ENCODE peak calls at places on chromosomes 7 and 10, in six cellular contexts. P is ELR; A is stimulated activated CD4-positive, alpha-beta T cell treated with anti-CD3 and anti-CD28 coated beads, TNF-alpha, amount 100 ng/mL, for 4 hours; B is endothelial cell of umbilical vein; Q is occipital lobe; L is CMK. Y is an unnamed sample.
A peak's percentile ranks its signal among the peaks of the same experiment; 100 is the strongest.

GRCh38 chr7:107103369-107103768 is 58.9 kb downstream of the PRKAR2B start:
- DNase-seq in A (no peak), L (peak; percentile 63), Q (no peak), P (peak; percentile 94), B (peak; percentile 65), Y (no peak)

GRCh38 chr10:98261436-98262277 is 6.3 kb downstream of the LOXL4 start:
- DNase-seq in P (no peak), Q (no peak), L (no peak), B (no peak), A (no peak), Y (no peak)

GRCh38 chr7:69450436-69450835 is 147.8 kb upstream of the AUTS2 start:
- DNase-seq in A (no peak), B (no peak), L (no peak), Q (no peak), P (no peak), Y (no peak)

GRCh38 chr7:95609277-95609971 is 13.1 kb upstream of the PDK4 start:
- DNase-seq in L (no peak), A (no peak), P (peak; percentile 44), Q (no peak), B (peak; percentile 91), Y (no peak)

GRCh38 chr10:88616250-88616977 is 29.9 kb downstream of the LIPJ start:
- DNase-seq in Q (no peak), P (no peak), A (no peak), B (no peak), L (no peak), Y (no peak)

GRCh38 chr10:78342787-78343186 is 309.1 kb downstream of the RPS24 start:
- DNase-seq in P (no peak), Q (no peak), A (no peak), B (no peak), L (no peak), Y (no peak)

GRCh38 chr7:84455788-84456187 is 261.2 kb upstream of the SEMA3A start:
- DNase-seq in A (no peak), Q (no peak), L (no peak), B (peak; percentile 55), P (peak; percentile 28), Y (no peak)

GRCh38 chr7:93980744-93981479 is 23.2 kb downstream of the BET1 start:
- DNase-seq in P (no peak), A (no peak), B (peak; percentile 26), L (no peak), Q (no peak), Y (no peak)

GRCh38 chr10:29617880-29618340 is 16.9 kb downstream of the SVIL start:
- DNase-seq in B (no peak), Q (no peak), A (no peak), P (no peak), L (no peak), Y (no peak)

GRCh38 chr7:144397086-144397485 is 6.4 kb downstream of the NOBOX start:
- DNase-seq in P (no peak), Q (no peak), A (no peak), B (no peak), L (no peak), Y (peak; percentile 17)

GRCh38 chr10:109895095-109895818 is 28.1 kb downstream of the XPNPEP1 start:
- DNase-seq in A (no peak), Q (peak; percentile 58), B (no peak), L (no peak), P (no peak), Y (no peak)

GRCh38 chr10:78953124-78954008 is 115.4 kb upstream of the ZMIZ1 start:
- DNase-seq in P (peak; percentile 65), A (no peak), B (no peak), L (peak; percentile 92), Q (no peak), Y (no peak)

GRCh38 chr10:83648184-83648583 is 491.1 kb upstream of the GHITM start:
- DNase-seq in A (no peak), L (no peak), Q (no peak), B (peak; percentile 68), P (no peak), Y (no peak)

GRCh38 chr7:65750511-65751344 is 122.1 kb upstream of the VKORC1L1 start:
- DNase-seq in P (peak; percentile 90), L (peak; percentile 77), B (peak; percentile 92), A (peak; percentile 74), Q (peak; percentile 92), Y (peak; percentile 90)

GRCh38 chr10:114023198-114023597 is 20.5 kb upstream of the ADRB1 start:
- DNase-seq in Q (no peak), L (no peak), A (no peak), B (no peak), P (no peak), Y (no peak)

GRCh38 chr7:107661865-107662379 is 1.3 kb downstream of the SLC26A4 start:
- DNase-seq in B (no peak), Q (no peak), A (no peak), P (no peak), L (no peak), Y (no peak)

GRCh38 chr7:83271212-83272099 is 108.8 kb upstream of the PCLO start:
- DNase-seq in B (peak; percentile 55), L (no peak), P (peak; percentile 56), Q (no peak), A (no peak), Y (no peak)

GRCh38 chr7:105345725-105346124 is 43.0 kb downstream of the SRPK2 start:
- DNase-seq in A (no peak), Q (no peak), P (no peak), L (no peak), B (no peak), Y (no peak)